ENCODE peak calls at places on chromosomes 6 and 20, in four cellular contexts. T, P, M and L are unnamed samples.

GRCh38 chr6:50929323-50929722 is 110.7 kb downstream of the TFAP2B start:
- DNase-seq in T (no peak), P (no peak), M (no peak), L (no peak)

GRCh38 chr20:31663838-31664695 is 26.4 kb downstream of the COX4I2 start:
- DNase-seq in P (no peak), T (no peak), M (no peak), L (no peak)

GRCh38 chr20:44643596-44644383 is 7.7 kb downstream of the ADA start:
- DNase-seq in P (peak; percentile 95), M (peak; percentile 88), T (peak; percentile 93), L (peak; percentile 95)

GRCh38 chr20:43949741-43950618 is 35.3 kb downstream of the TOX2 start:
- DNase-seq in P (no peak), T (peak; percentile 37), M (peak; percentile 46), L (peak; percentile 54)

GRCh38 chr6:26251354-26252081 is 113.5 kb upstream of the BTN3A2 start:
- DNase-seq in T (peak; percentile 95), P (peak; percentile 96), M (peak; percentile 94), L (peak; percentile 84)

GRCh38 chr20:37395921-37396519 is 50.1 kb downstream of the SRC start:
- DNase-seq in M (no peak), T (no peak), P (no peak), L (no peak)

GRCh38 chr20:6562111-6562510 is 205.4 kb upstream of the BMP2 start:
- DNase-seq in T (peak; percentile 84), P (peak; percentile 92), M (peak; percentile 91), L (peak; percentile 99)

GRCh38 chr20:36399147-36399968 is 93.2 kb downstream of the DLGAP4 start:
- DNase-seq in T (peak; percentile 33), P (peak; percentile 41), M (peak; percentile 35), L (peak; percentile 33)

GRCh38 chr6:45448417-45449389 is 71.0 kb upstream of the SUPT3H start:
- DNase-seq in P (no peak), T (peak; percentile 35), M (no peak), L (no peak)

GRCh38 chr20:58274384-58274783 is 35.1 kb upstream of the RAB22A start:
- DNase-seq in M (no peak), P (no peak), T (no peak), L (no peak)

GRCh38 chr6:50264995-50265571 is 215.4 kb upstream of the DEFB112 start:
- DNase-seq in P (no peak), T (no peak), M (no peak), L (peak; percentile 9)

GRCh38 chr6:73579851-73580246 is 59.0 kb upstream of the EEF1A1 start:
- DNase-seq in M (peak; percentile 96), T (peak; percentile 97), P (peak; percentile 93), L (peak; percentile 76)

GRCh38 chr6:41638801-41639555 is 710 bp downstream of the MDFI start:
- DNase-seq in P (peak; percentile 63), M (peak; percentile 89), T (peak; percentile 61), L (peak; percentile 41)

GRCh38 chr6:145705561-145705960 is 29.8 kb downstream of the EPM2A start:
- DNase-seq in M (peak; percentile 87), T (peak; percentile 85), P (peak; percentile 92), L (peak; percentile 59)

GRCh38 chr20:11891081-11891826 is 26.4 kb upstream of the BTBD3 start:
- DNase-seq in T (peak; percentile 37), M (peak; percentile 39), P (peak; percentile 31), L (peak; percentile 21)

GRCh38 chr6:169899481-169900145 is 148.2 kb downstream of the ERMARD start:
- DNase-seq in P (no peak), T (no peak), M (no peak), L (no peak)

GRCh38 chr6:21751608-21752007 is 158.1 kb downstream of the SOX4 start:
- DNase-seq in M (no peak), T (no peak), P (no peak), L (no peak)

GRCh38 chr6:52325695-52326471 is 36.1 kb upstream of the PAQR8 start:
- DNase-seq in T (no peak), M (no peak), P (no peak), L (no peak)

GRCh38 chr20:38152175-38153010 is 12.7 kb downstream of the TGM2 start:
- DNase-seq in P (peak; percentile 70), T (peak; percentile 75), M (peak; percentile 72), L (peak; percentile 82)

GRCh38 chr20:64112691-64113443 is 5.5 kb upstream of the NPBWR2 start:
- DNase-seq in P (no peak), T (no peak), M (no peak), L (no peak)

GRCh38 chr20:10970109-10970508 is 296.3 kb upstream of the JAG1 start:
- DNase-seq in P (peak; percentile 39), T (peak; percentile 30), M (peak; percentile 29), L (no peak)

GRCh38 chr6:18493421-18493891 is 106.3 kb downstream of the RNF144B start:
- DNase-seq in T (no peak), P (no peak), M (no peak), L (no peak)

GRCh38 chr6:127302728-127303675 is 36.3 kb downstream of the RNF146 start:
- DNase-seq in P (peak; percentile 72), T (peak; percentile 65), M (peak; percentile 67), L (peak; percentile 60)

GRCh38 chr6:46876126-46876525 is 45.6 kb downstream of the ADGRF5 start:
- DNase-seq in P (peak; percentile 87), T (peak; percentile 74), M (peak; percentile 49), L (no peak)

DNA sequence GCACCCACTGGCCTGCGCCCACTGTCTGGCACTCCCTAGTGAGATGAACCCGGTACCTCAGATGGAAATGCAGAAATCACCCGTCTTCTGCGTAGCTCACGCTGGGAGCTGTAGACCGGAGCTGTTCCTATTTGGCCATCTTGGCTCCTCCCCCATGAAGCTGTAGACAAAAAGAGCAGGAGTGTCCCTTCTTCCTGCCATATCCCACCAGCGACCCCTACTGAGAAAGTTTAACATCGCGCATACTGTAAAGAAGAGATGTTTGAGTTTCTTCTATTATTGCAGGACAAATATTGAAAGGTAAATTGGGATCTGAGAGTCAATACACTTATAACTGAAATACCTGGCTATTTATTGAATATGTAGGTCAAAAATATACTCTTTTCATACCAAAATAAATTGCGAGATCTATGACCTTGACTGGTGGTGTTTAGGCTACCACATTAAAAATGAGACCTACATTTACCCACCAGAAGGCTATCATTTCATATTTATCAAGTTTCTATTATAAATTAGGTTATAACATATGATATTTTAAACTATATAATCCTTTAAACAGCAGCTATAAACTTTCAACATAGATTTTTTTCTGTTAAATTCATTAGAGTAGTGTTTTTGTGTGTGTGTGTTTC is 586.3 kb downstream of the HTR1B start:
- DNase-seq in P (peak; percentile 68), T (peak; percentile 77), M (peak; percentile 85), L (peak; percentile 75)
- TF ChIP-seq CTCF in P (peak; percentile 47), T (peak; percentile 59), M (peak; percentile 51), L (peak; percentile 56)

GRCh38 chr6:3856576-3856975 is 7.4 kb downstream of the FAM50B start:
- DNase-seq in M (no peak), P (no peak), T (no peak), L (no peak)

GRCh38 chr6:3857822-3858221 is 8.6 kb downstream of the FAM50B start:
- DNase-seq in M (no peak), P (no peak), T (no peak), L (no peak)

GRCh38 chr6:3861424-3861823 is 12.3 kb downstream of the FAM50B start:
- DNase-seq in M (no peak), T (no peak), P (no peak), L (no peak)

GRCh38 chr6:3862038-3862437 is 12.9 kb downstream of the FAM50B start:
- DNase-seq in T (no peak), M (no peak), P (no peak), L (no peak)

DNA sequence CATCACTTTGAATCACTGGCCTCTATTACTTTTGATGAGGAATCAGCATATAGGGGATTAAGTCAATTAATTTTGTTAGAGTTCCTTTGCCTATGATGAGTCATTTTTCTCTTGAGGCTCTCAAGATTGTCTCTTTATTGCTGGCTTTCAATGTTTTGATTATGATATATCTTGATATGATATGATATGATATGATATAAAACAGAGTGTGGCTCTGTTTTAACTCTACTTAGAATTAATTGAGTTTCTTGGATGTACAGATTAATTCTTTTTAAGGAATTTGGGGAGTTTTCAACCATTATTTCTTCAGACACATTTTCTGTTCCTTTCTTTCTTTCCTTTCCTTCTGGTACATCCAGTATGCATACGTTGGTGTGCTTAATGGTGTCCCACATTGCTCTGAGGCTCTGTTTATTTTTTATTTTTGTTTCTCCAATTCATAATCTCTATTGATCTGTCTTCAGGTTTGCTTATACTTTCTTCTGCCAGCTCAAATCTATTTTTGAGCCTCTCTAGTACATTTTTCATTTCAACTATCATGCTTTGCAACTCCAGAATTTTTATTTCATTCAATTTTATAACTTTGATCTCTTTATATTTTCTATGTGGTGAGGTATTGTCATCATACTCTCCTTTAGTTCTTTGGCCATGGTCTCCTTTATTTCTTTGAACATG is 10.8 kb downstream of the FAM50B start:
- DNase-seq in P (no peak), M (no peak), T (no peak), L (no peak)
- TF ChIP-seq CTCF in P (no peak), M (no peak), T (no peak), L (no peak)

DNA sequence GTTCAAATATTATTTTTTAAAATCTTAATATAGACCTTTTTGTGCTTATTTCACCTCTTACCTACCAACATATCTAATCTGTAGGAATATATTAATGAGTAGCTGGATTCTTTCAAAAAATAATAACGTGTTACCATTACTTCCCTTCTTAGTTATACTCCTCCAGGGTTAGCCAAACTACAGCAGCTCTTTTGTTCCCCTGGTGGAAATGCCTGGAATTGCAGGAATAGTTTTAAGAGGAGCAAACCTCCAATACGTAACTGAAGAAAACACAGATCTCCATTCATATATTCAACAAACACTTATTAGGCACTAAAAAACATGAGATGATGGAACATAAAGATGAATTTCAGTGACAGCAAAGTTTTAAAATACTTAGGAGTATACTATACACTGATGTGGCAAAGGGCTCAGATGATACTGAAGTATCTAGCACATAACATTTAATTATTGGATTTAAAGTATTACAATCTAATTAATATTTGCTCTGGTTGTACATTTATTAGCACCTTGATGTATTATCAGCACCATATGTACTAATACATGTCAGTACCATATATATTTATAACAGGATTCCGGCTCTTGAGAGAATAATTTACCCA is 78.3 kb downstream of the TBX18 start:
- DNase-seq in M (no peak), P (no peak), T (no peak), L (peak; percentile 22)
- TF ChIP-seq CTCF in M (peak; percentile 39), P (peak; percentile 54), T (peak; percentile 63), L (peak; percentile 59)

DNA sequence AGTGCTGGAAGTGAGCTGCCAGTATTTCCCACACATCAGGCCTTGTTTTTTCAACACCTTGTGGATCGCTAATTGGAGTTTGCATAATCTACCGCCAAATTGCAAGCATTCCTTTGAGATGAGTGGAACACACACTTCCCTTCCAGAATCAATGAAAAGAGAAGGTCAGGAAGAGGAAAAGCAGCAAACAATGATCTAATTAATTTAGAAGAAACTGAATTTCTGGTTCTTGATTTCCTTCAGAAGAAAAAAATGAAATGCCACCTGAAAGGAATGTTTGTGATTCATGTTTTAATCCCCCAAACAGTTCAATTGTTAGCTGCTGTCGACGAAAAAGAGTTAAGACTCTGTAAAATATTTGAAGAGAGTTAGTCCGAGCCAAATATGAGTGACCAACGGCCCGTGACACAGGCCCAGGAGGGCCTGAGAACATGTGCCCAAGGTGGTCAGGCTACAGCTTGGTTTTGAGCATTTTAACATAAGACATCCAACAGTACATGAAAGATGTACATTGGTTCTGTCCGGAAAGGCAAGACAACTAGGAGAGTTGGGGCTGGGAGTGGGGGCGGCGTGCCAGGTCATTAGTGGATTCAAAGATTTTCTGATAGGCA is 182.3 kb downstream of the MTFR2 start:
- DNase-seq in P (peak; percentile 64), T (peak; percentile 84), M (peak; percentile 83), L (no peak)
- TF ChIP-seq CTCF in P (no peak), T (no peak), M (no peak), L (no peak)

GRCh38 chr20:1185781-1186334 is 1.1 kb upstream of the TMEM74B start:
- DNase-seq in M (peak; percentile 53), P (peak; percentile 48), T (peak; percentile 51), L (no peak)
- TF ChIP-seq CTCF in M (peak; percentile 67), P (peak; percentile 55), T (peak; percentile 77), L (peak; percentile 77)

GRCh38 chr6:135743476-135743875 is 108.0 kb upstream of the PDE7B start:
- DNase-seq in T (no peak), M (no peak), P (no peak), L (no peak)
- TF ChIP-seq CTCF in T (no peak), M (no peak), P (no peak), L (peak; percentile 17)